ENCODE peak calls at places on chromosomes 5 and 9, in seven cellular contexts. O is HTR-8/SVneo, Z is PC-9, N is GM04504, I is A549, V is AG08395, U is substantia nigra. A is an unnamed sample.

GRCh38 chr5:89728750-89729149 is 680.8 kb downstream of the CETN3 start:
- DNase-seq in O (no peak), Z (no peak), N (peak), I (no peak), V (peak), U (no peak), A (no peak)

GRCh38 chr9:76581752-76582151 is 122.8 kb downstream of the GCNT1 start:
- DNase-seq in O (no peak), Z (no peak), N (no peak), I (no peak), V (no peak), U (no peak), A (no peak)

GRCh38 chr9:128733256-128733655 is 9.3 kb upstream of the ZDHHC12 start:
- DNase-seq in O (peak), Z (peak), N (peak), I (peak), V (peak), U (peak), A (peak)

GRCh38 chr9:94783121-94783664 is 56.7 kb downstream of the AOPEP start:
- DNase-seq in O (peak), Z (peak), N (peak), I (peak), V (peak), U (peak), A (peak)

GRCh38 chr9:90326219-90326618 is 316.4 kb downstream of the DIRAS2 start:
- DNase-seq in O (no peak), Z (no peak), N (no peak), I (peak), V (no peak), U (no peak), A (no peak)

GRCh38 chr9:21549251-21549765 is 67.2 kb upstream of the IFNE start:
- DNase-seq in O (no peak), Z (peak), N (peak), I (peak), V (peak), U (no peak), A (peak)

GRCh38 chr9:114856210-114856941 is 50.5 kb upstream of the TNFSF15 start:
- DNase-seq in O (peak), Z (no peak), N (peak), I (no peak), V (peak), U (no peak), A (no peak)

GRCh38 chr9:36934478-36935065 is 99.5 kb downstream of the PAX5 start:
- DNase-seq in O (no peak), Z (no peak), N (no peak), I (no peak), V (no peak), U (no peak), A (no peak)

GRCh38 chr9:136965771-136966484 is 11.4 kb upstream of the PTGDS start:
- DNase-seq in O (no peak), Z (no peak), N (no peak), I (no peak), V (no peak), U (peak), A (no peak)

GRCh38 chr5:157989296-157989695 is 130.4 kb upstream of the CLINT1 start:
- DNase-seq in O (no peak), Z (no peak), N (no peak), I (no peak), V (no peak), U (no peak), A (no peak)

GRCh38 chr9:87445646-87446045 is 52.0 kb upstream of the DAPK1 start:
- DNase-seq in O (peak), Z (peak), N (no peak), I (peak), V (no peak), U (no peak), A (no peak)

GRCh38 chr5:27450607-27451006 is 412.2 kb upstream of the CDH9 start:
- DNase-seq in O (no peak), Z (no peak), N (no peak), I (peak), V (no peak), U (no peak), A (peak)

GRCh38 chr9:100013573-100013972 is 85.2 kb downstream of the ERP44 start:
- DNase-seq in O (no peak), Z (no peak), N (no peak), I (no peak), V (no peak), U (no peak), A (no peak)

GRCh38 chr9:37503736-37504135 is 18.0 kb downstream of the POLR1E start:
- DNase-seq in O (no peak), Z (no peak), N (no peak), I (no peak), V (no peak), U (no peak), A (no peak)

GRCh38 chr5:11684607-11685006 is 219.6 kb downstream of the CTNND2 start:
- DNase-seq in O (no peak), Z (no peak), N (no peak), I (no peak), V (no peak), U (no peak), A (no peak)

GRCh38 chr9:89815903-89816573 is 211.2 kb downstream of the GADD45G start:
- DNase-seq in O (no peak), Z (no peak), N (no peak), I (no peak), V (no peak), U (no peak), A (no peak)

GRCh38 chr5:153158608-153159007 is 331.9 kb upstream of the GRIA1 start:
- DNase-seq in O (no peak), Z (no peak), N (no peak), I (no peak), V (no peak), U (no peak), A (no peak)

GRCh38 chr9:121321039-121321503 is 49.0 kb downstream of the STOM start:
- DNase-seq in O (no peak), Z (no peak), N (no peak), I (peak), V (no peak), U (no peak), A (no peak)

A was measured in LoVo.